ENCODE peak calls at places on chromosomes 4 and X, in six cellular contexts. Z is SK-N-SH, E is breast epithelium, O is upper lobe of left lung, I is GM23338, S is HepG2. V is an unnamed sample.

GRCh38 chrX:24219320-24219719 is 69.8 kb downstream of the ZFX start:
- DNase-seq in I (no peak), S (no peak), Z (no peak), O (no peak), E (no peak), V (no peak)

GRCh38 chr4:63618883-63619573 is 790.2 kb downstream of the TECRL start:
- DNase-seq in Z (no peak), I (no peak), S (no peak), E (no peak), O (no peak), V (no peak)

GRCh38 chrX:151153086-151153485 is 23.3 kb upstream of the GPR50 start:
- DNase-seq in S (peak; percentile 0), I (peak; percentile 83), O (no peak), Z (no peak), E (no peak), V (no peak)

GRCh38 chr4:88616275-88616996 is 24.2 kb downstream of the HERC3 start:
- DNase-seq in Z (no peak), S (no peak), O (no peak), I (no peak), E (no peak), V (no peak)

GRCh38 chr4:147714575-147715401 is 17.1 kb upstream of the ARHGAP10 start:
- DNase-seq in Z (no peak), O (no peak), S (no peak), I (no peak), E (peak; percentile 63), V (peak; percentile 23)

GRCh38 chr4:184805462-184806245 is 20.1 kb downstream of the ACSL1 start:
- DNase-seq in I (no peak), E (peak; percentile 63), S (no peak), Z (peak; percentile 71), O (peak; percentile 52), V (peak; percentile 44)

GRCh38 chrX:53458082-53458481 is 23.9 kb upstream of the HSD17B10 start:
- DNase-seq in O (no peak), I (no peak), E (no peak), S (no peak), Z (no peak), V (no peak)

GRCh38 chrX:133305348-133305747 is 87.2 kb upstream of the TFDP3 start:
- DNase-seq in Z (no peak), O (no peak), I (no peak), E (no peak), S (no peak), V (no peak)

GRCh38 chr4:104491396-104491821 is 3.3 kb downstream of the CXXC4 start:
- DNase-seq in E (no peak), O (peak; percentile 91), S (no peak), I (peak; percentile 64), Z (peak; percentile 75), V (peak; percentile 47)

GRCh38 chrX:56793533-56794320 is 64.7 kb downstream of the NBDY start:
- DNase-seq in S (no peak), O (no peak), Z (peak; percentile 0), E (no peak), I (no peak), V (peak; percentile 3)

GRCh38 chr4:73415807-73416238 is 11.7 kb downstream of the ALB start:
- DNase-seq in E (no peak), S (peak; percentile 88), I (no peak), O (no peak), Z (no peak), V (no peak)

GRCh38 chrX:1443496-1444075 is 9.1 kb downstream of the ASMTL start:
- DNase-seq in O (no peak), S (no peak), E (no peak), I (no peak), Z (no peak), V (no peak)

GRCh38 chr4:150308824-150309472 is 230.7 kb downstream of the DCLK2 start:
- DNase-seq in S (no peak), Z (no peak), I (no peak), E (no peak), O (no peak), V (no peak)

GRCh38 chr4:88759039-88759631 is 61.5 kb upstream of the NAP1L5 start:
- DNase-seq in I (peak; percentile 64), E (no peak), O (no peak), S (peak; percentile 55), Z (peak; percentile 32), V (no peak)

GRCh38 chr4:700587-701264 is 4.9 kb upstream of the PCGF3 start:
- DNase-seq in E (no peak), S (peak; percentile 41), Z (no peak), I (peak; percentile 36), O (peak; percentile 45), V (no peak)

GRCh38 chr4:177907736-177908424 is 465.6 kb upstream of the AGA start:
- DNase-seq in I (peak; percentile 7), S (no peak), O (no peak), Z (no peak), E (no peak), V (no peak)

GRCh38 chr4:107147864-107148263 is 111.8 kb upstream of the DKK2 start:
- DNase-seq in Z (no peak), S (no peak), I (no peak), O (no peak), E (no peak), V (no peak)

GRCh38 chr4:175509320-175509719 is 302.7 kb downstream of the GPM6A start:
- DNase-seq in I (peak; percentile 83), O (no peak), E (no peak), S (peak; percentile 12), Z (no peak), V (no peak)

GRCh38 chr4:36254355-36254754 is 10.0 kb upstream of the ARAP2 start:
- DNase-seq in E (no peak), S (no peak), O (no peak), I (no peak), Z (no peak), V (no peak)

GRCh38 chr4:19547463-19547862 is 704.2 kb upstream of the SLIT2 start:
- DNase-seq in S (no peak), O (no peak), Z (no peak), E (no peak), I (no peak), V (no peak)

GRCh38 chrX:140723251-140723650 is 13.7 kb downstream of the LINC00632 start:
- DNase-seq in O (no peak), S (no peak), Z (no peak), E (no peak), I (no peak), V (no peak)

GRCh38 chr4:165355900-165356300 is 22.9 kb upstream of the CPE start:
- DNase-seq in Z (peak; percentile 47), S (peak; percentile 72), O (no peak), I (peak; percentile 82), E (no peak), V (no peak)

GRCh38 chrX:24002792-24003191 is 24.2 kb downstream of the KLHL15 start:
- DNase-seq in O (no peak), I (no peak), Z (no peak), E (no peak), S (no peak), V (no peak)

GRCh38 chrX:153900806-153901752 is 3.4 kb upstream of the AVPR2 start:
- DNase-seq in O (no peak), I (peak; percentile 57), S (no peak), Z (peak; percentile 69), E (peak; percentile 32), V (peak; percentile 51)

GRCh38 chr4:164890691-164891090 is 13.7 kb downstream of the APELA start:
- DNase-seq in S (no peak), I (no peak), E (no peak), O (no peak), Z (no peak), V (no peak)

GRCh38 chr4:147138171-147138570 is 192.5 kb upstream of the TTC29 start:
- DNase-seq in O (no peak), S (no peak), Z (no peak), E (no peak), I (no peak), V (no peak)

GRCh38 chr4:11367371-11367770 is 61.3 kb downstream of the HS3ST1 start:
- DNase-seq in Z (no peak), I (no peak), S (no peak), E (peak; percentile 88), O (no peak), V (peak; percentile 36)
- TF ChIP-seq POLR2AphosphoS5 in Z (no peak), I (no peak), S (no peak), E (peak; percentile 63), O (no peak), V (no peak)

DNA sequence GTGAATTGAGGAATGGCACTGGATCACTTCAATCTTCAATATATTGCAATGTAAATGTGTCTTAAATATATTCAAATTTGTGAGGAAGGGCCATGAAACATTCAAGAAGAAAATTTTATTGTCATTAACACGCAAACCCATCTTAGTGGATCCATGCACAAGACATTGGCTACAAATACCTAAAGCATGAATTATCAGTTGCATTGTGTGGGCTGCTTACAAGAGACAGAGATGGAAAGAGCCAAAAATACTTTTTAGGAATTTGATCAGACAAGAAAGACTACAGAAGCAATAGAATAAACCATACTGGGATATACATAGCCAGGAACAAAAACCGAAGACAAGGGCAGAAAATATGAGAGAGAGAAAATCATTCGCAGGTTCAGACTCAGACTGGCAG is 616.2 kb upstream of the GRIA3 start:
- DNase-seq in Z (no peak), E (no peak), O (no peak), I (no peak), S (no peak), V (no peak)
- H3K27ac ChIP-seq in Z (no peak overlapping the region), E (no peak overlapping the region), O (no peak overlapping the region), I (no peak overlapping the region), S (no peak overlapping the region), V (no peak overlapping the region)

DNA sequence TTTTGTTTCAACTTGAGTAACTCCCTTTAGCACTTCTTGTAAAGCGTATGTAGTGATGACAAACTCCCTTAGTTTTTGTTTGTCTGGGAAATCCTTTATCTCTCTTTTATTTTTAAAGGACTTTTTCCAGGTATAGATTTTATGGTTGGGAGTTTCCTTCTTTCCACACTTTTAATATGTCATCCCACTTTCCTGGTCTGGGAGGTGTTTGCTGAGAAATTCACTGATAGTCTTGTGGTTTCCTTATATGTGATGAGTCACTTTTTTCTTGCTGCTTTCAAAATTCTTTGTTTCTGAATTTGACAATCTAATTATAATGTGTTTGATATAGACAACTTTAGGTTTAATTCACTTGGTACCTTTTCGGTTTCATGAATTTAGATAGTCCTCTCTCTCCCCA is 353.9 kb downstream of the GPAT3 start:
- DNase-seq in S (no peak), I (no peak), Z (no peak), O (no peak), E (no peak), V (no peak)
- H3K4me3 ChIP-seq in S (no peak overlapping the region), I (no peak overlapping the region), Z (no peak overlapping the region), O (no peak overlapping the region), E (no peak overlapping the region), V (no peak overlapping the region)

GRCh38 chr4:142925161-142925560 is 79.1 kb upstream of the INPP4B start:
- DNase-seq in E (no peak), S (no peak), O (no peak), I (no peak), Z (no peak), V (no peak)

GRCh38 chr4:142922720-142923119 is 76.6 kb upstream of the INPP4B start:
- DNase-seq in Z (no peak), S (no peak), I (no peak), E (no peak), O (no peak), V (no peak)

GRCh38 chr4:142917678-142918077 is 71.6 kb upstream of the INPP4B start:
- DNase-seq in I (peak; percentile 6), Z (no peak), S (peak; percentile 5), O (no peak), E (no peak), V (no peak)

DNA sequence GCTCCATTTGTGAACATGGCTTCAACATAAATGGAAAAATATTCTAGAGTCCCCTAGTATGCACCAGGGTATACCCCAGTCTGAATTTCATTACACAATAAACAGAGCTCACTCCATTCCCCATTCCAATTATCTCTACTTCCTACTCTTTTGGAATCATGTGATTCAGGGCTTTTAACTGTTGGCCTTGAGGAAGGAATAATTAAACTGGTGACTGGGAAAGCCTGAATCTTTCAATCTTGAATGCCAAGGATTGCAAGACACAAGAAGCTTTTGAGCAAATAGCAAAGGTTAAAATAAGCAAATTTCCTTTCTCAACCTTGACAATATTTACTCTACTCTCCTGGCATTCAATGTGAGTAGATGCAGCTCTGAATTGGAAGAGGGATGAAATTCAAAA is 77.5 kb upstream of the INPP4B start:
- DNase-seq in S (no peak), E (no peak), O (no peak), I (no peak), Z (no peak), V (no peak)
- TF ChIP-seq POLR2AphosphoS5 in S (no peak), E (no peak), O (no peak), I (no peak), Z (no peak), V (no peak)